ENCODE peak calls at places on chromosomes 7 and 10, in nine cellular contexts. C, P, E, R, S, O, M, J and Z are unnamed samples.

GRCh38 chr10:7233259-7233991 is 177.4 kb downstream of the SFMBT2 start:
- DNase-seq in C (no peak), P (no peak), E (no peak), R (peak; percentile 68), S (no peak), O (no peak), M (no peak), J (no peak), Z (no peak)

GRCh38 chr10:71565284-71566000 is 154.1 kb downstream of the C10orf105 start:
- DNase-seq in C (no peak), P (no peak), E (no peak), R (no peak), S (no peak), O (no peak), M (no peak), J (peak; percentile 39), Z (no peak)

GRCh38 chr7:22173884-22174573 is 182.9 kb downstream of the RAPGEF5 start:
- DNase-seq in C (no peak), P (no peak), E (no peak), R (no peak), S (no peak), O (peak; percentile 14), M (no peak), J (no peak), Z (no peak)

GRCh38 chr7:121153411-121153810 is 164.9 kb downstream of the CPED1 start:
- DNase-seq in C (no peak), P (no peak), E (no peak), R (no peak), S (no peak), O (no peak), M (no peak), J (no peak), Z (no peak)

GRCh38 chr10:86203162-86203905 is 163.3 kb downstream of the GRID1 start:
- DNase-seq in C (no peak), P (peak; percentile 10), E (no peak), R (peak; percentile 73), S (no peak), O (peak; percentile 6), M (peak; percentile 2), J (no peak), Z (peak; percentile 24)

GRCh38 chr10:87771871-87772500 is 46.0 kb downstream of the ATAD1 start:
- DNase-seq in C (no peak), P (peak; percentile 20), E (no peak), R (no peak), S (no peak), O (peak; percentile 47), M (peak; percentile 46), J (no peak), Z (peak; percentile 59)

GRCh38 chr7:87152897-87153641 is 816 bp downstream of the DMTF1 start:
- DNase-seq in C (peak; percentile 33), P (peak; percentile 17), E (peak; percentile 87), R (peak; percentile 64), S (no peak), O (peak; percentile 51), M (peak; percentile 50), J (peak; percentile 23), Z (peak; percentile 42)

GRCh38 chr10:71220689-71221540 is 8.5 kb downstream of the UNC5B start:
- DNase-seq in C (no peak), P (no peak), E (peak; percentile 62), R (peak; percentile 22), S (no peak), O (no peak), M (no peak), J (peak; percentile 2), Z (no peak)

GRCh38 chr10:97018251-97019212 is 167.2 kb downstream of the SLIT1 start:
- DNase-seq in C (no peak), P (no peak), E (no peak), R (no peak), S (no peak), O (no peak), M (no peak), J (no peak), Z (no peak)

GRCh38 chr10:5565205-5565545 is 40.4 kb downstream of the CALML3 start:
- DNase-seq in C (peak; percentile 4), P (no peak), E (peak; percentile 39), R (peak; percentile 29), S (no peak), O (no peak), M (no peak), J (no peak), Z (no peak)

GRCh38 chr7:35878356-35878755 is 77.5 kb downstream of the SEPTIN7 start:
- DNase-seq in C (no peak), P (peak; percentile 55), E (no peak), R (no peak), S (no peak), O (no peak), M (peak; percentile 12), J (no peak), Z (no peak)

GRCh38 chr10:60461688-60462087 is 72.0 kb upstream of the ANK3 start:
- DNase-seq in C (no peak), P (no peak), E (no peak), R (no peak), S (no peak), O (no peak), M (no peak), J (no peak), Z (no peak)

GRCh38 chr10:31697271-31698168 is 231.1 kb downstream of the ARHGAP12 start:
- DNase-seq in C (peak; percentile 53), P (peak; percentile 85), E (peak; percentile 97), R (peak; percentile 76), S (peak; percentile 31), O (no peak), M (peak; percentile 95), J (peak; percentile 71), Z (peak; percentile 79)

GRCh38 chr10:63137306-63137705 is 4.2 kb downstream of the NRBF2 start:
- DNase-seq in C (no peak), P (peak; percentile 69), E (no peak), R (no peak), S (no peak), O (no peak), M (no peak), J (no peak), Z (peak; percentile 68)

GRCh38 chr7:45718464-45719330 is 144.5 kb downstream of the ADCY1 start:
- DNase-seq in C (no peak), P (peak; percentile 10), E (no peak), R (peak; percentile 59), S (no peak), O (no peak), M (no peak), J (no peak), Z (no peak)

GRCh38 chr10:76583711-76584161 is 1053.9 kb downstream of the KCNMA1 start:
- DNase-seq in C (no peak), P (peak; percentile 90), E (no peak), R (no peak), S (peak; percentile 55), O (no peak), M (peak; percentile 93), J (no peak), Z (peak; percentile 50)

GRCh38 chr10:50561816-50562215 is 61.9 kb downstream of the SGMS1 start:
- DNase-seq in C (no peak), P (no peak), E (no peak), R (no peak), S (no peak), O (peak; percentile 26), M (no peak), J (no peak), Z (no peak)

GRCh38 chr7:16583834-16584233 is 57.2 kb downstream of the LRRC72 start:
- DNase-seq in C (no peak), P (no peak), E (no peak), R (no peak), S (no peak), O (no peak), M (no peak), J (no peak), Z (no peak)

DNA sequence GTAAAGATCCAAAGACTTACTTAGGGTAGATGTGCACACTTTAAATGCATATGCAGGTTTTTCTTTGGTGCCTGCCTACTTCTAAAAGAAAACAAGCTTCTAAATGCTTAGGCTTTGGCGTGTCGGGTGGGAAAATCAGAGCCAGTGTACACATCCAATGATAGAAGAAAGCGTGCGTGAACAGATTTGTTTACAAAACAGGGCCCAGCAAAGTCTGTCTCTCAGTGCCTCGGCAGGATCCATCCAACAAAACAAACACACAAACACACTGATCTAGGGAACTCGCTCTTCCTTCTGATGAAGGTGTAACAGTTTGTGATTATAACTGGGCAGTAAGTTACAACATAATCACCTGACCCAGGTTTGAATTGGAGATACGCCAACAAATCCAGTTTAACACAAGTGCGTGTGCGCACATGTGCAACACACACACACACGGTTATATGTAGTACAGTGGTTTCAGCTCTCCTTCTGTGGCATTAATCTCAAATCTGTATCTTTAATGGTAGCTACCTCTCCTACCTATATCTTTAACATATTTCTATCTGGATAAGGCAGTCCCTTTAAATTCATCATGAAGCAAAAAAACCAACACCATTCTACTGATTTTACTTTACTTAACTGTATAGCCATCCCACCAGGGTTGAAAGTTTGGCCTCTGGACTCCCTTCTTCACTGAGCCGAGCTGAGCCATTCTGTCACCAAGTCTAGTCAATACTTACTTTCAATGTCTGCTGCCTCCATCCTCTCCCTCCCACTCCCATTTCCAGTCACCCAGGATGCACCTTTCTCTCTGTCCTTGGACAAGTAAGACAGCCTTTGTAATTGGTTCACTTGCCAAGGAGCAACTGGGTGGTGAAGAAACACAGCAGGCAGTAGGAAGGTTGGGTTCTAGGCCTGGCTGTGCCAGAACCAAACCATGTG is 184.4 kb upstream of the KLF14 start:
- DNase-seq in C (no peak), P (peak; percentile 53), E (no peak), R (no peak), S (no peak), O (peak; percentile 56), M (no peak), J (no peak), Z (no peak)
- H3K4me3 ChIP-seq in C (no peak overlapping the region), P (peak overlapping the region; percentile 23), E (no peak overlapping the region), R (no peak overlapping the region), S (no peak overlapping the region), O (no peak overlapping the region), M (no peak overlapping the region), J (no peak overlapping the region), Z (no peak overlapping the region)

GRCh38 chr7:128361463-128362441 is at the start of gene PRRT4:
- DNase-seq in C (peak; percentile 27), P (no peak), E (no peak), R (peak; percentile 68), S (no peak), O (peak; percentile 17), M (no peak), J (peak; percentile 35), Z (peak; percentile 38)
- H3K4me3 ChIP-seq in C (peak within 1 kb of the TSS; percentile 37), P (peak within 1 kb of the TSS; percentile 31), E (peak within 1 kb of the TSS; percentile 25), R (peak within 1 kb of the TSS; percentile 46), S (peak within 1 kb of the TSS; percentile 30), O (peak within 1 kb of the TSS; percentile 24), M (peak within 1 kb of the TSS; percentile 58), J (peak within 1 kb of the TSS; percentile 43), Z (peak within 1 kb of the TSS; percentile 47)

GRCh38 chr10:132120200-132120599 is 54.5 kb downstream of the JAKMIP3 start:
- DNase-seq in C (no peak), P (no peak), E (no peak), R (no peak), S (no peak), O (no peak), M (no peak), J (no peak), Z (no peak)
- H3K4me3 ChIP-seq in C (no peak overlapping the region), P (no peak overlapping the region), E (no peak overlapping the region), R (no peak overlapping the region), S (no peak overlapping the region), O (no peak overlapping the region), M (no peak overlapping the region), J (no peak overlapping the region), Z (no peak overlapping the region)

DNA sequence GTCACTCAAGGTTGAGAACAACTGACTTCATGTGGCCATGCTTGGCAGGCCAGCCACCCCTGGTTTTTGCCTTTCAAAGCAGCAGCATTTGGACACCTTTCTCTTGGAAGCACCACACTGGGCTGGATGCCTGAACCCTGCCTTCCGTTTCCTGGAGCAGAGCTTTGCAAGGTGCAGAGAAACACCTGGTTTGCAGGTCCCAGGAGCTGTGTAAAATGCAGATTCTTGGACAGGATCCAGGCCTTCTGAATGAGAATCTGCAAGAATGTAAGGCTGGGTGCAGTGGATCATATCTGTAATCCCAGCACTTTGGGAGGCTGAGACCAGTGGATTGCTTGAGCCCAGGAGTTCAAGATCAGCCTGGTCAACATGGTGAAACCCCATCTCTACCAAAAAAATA is 18.0 kb upstream of the DUSP5 start:
- DNase-seq in C (no peak), P (no peak), E (no peak), R (no peak), S (no peak), O (peak; percentile 29), M (no peak), J (no peak), Z (no peak)
- H3K4me3 ChIP-seq in C (no peak overlapping the region), P (no peak overlapping the region), E (no peak overlapping the region), R (no peak overlapping the region), S (no peak overlapping the region), O (no peak overlapping the region), M (no peak overlapping the region), J (no peak overlapping the region), Z (no peak overlapping the region)